ENCODE peak calls at places on chromosome 11, in eight cellular contexts. N is heart left ventricle, O is stomach, E is lower lobe of right lung, Z is neural progenitor cell, W is GM23248, F is lung, K is endodermal cell. I is an unnamed sample. For H3K9me3, H3K4me1 and H3K36me3, the result is how much of the 10 kb centered on the place peaks cover.

GRCh38 chr11:108871152-108871551 is 206.3 kb downstream of the DDX10 start:
- DNase-seq in N (peak), O (no peak), E (no peak), Z (peak), W (peak), F (no peak), K (peak), I (peak)

GRCh38 chr11:95241673-95242072 is 10.7 kb upstream of the SESN3 start:
- DNase-seq in N (no peak), O (no peak), E (no peak), Z (no peak), W (peak), F (no peak), K (no peak), I (no peak)

GRCh38 chr11:110434952-110435779 is 5.4 kb downstream of the FDX1 start:
- DNase-seq in N (no peak), O (peak), E (no peak), Z (no peak), W (peak), F (no peak), K (peak), I (no peak)

GRCh38 chr11:115784796-115785521 is 280.7 kb upstream of the CADM1 start:
- DNase-seq in N (peak), O (peak), E (no peak), Z (no peak), W (no peak), F (no peak), K (no peak), I (no peak)

GRCh38 chr11:86743223-86744118 is 56.9 kb upstream of the PRSS23 start:
- DNase-seq in N (no peak), O (peak), E (no peak), Z (no peak), W (peak), F (peak), K (no peak), I (no peak)

GRCh38 chr11:63610604-63611394 is 3.4 kb downstream of the PLAAT3 start:
- DNase-seq in N (peak), O (peak), E (no peak), Z (peak), W (no peak), F (no peak), K (peak), I (peak)

GRCh38 chr11:128190312-128190711 is 397.0 kb downstream of the ETS1 start:
- DNase-seq in N (no peak), O (no peak), E (no peak), Z (no peak), W (no peak), F (no peak), K (no peak), I (no peak)

GRCh38 chr11:12199231-12199948 is 89.0 kb downstream of the MICAL2 start:
- DNase-seq in N (no peak), O (no peak), E (peak), Z (no peak), W (no peak), F (no peak), K (no peak), I (no peak)

GRCh38 chr11:34263462-34264186 is 94.2 kb downstream of the ABTB2 start:
- DNase-seq in N (no peak), O (peak), E (peak), Z (no peak), W (peak), F (peak), K (peak), I (no peak)

GRCh38 chr11:79095424-79095823 is 345.4 kb downstream of the TENM4 start:
- DNase-seq in N (no peak), O (no peak), E (no peak), Z (no peak), W (no peak), F (no peak), K (no peak), I (no peak)

GRCh38 chr11:119880143-119880542 is 151.1 kb upstream of the NECTIN1 start:
- DNase-seq in N (no peak), O (peak), E (peak), Z (peak), W (no peak), F (no peak), K (peak), I (no peak)

GRCh38 chr11:77027275-77027674 is 6.9 kb upstream of the B3GNT6 start:
- DNase-seq in N (no peak), O (no peak), E (no peak), Z (no peak), W (peak), F (no peak), K (no peak), I (no peak)

GRCh38 chr11:43937434-43938411 is 4.7 kb upstream of the C11orf96 start:
- DNase-seq in N (no peak), O (no peak), E (no peak), Z (no peak), W (peak), F (no peak), K (no peak), I (no peak)

GRCh38 chr11:111193924-111194490 is 51.5 kb upstream of the POU2AF2 start:
- DNase-seq in N (no peak), O (no peak), E (no peak), Z (no peak), W (peak), F (no peak), K (no peak), I (no peak)

GRCh38 chr11:130131957-130132850 is 27.4 kb upstream of the ST14 start:
- DNase-seq in N (no peak), O (peak), E (no peak), Z (peak), W (peak), F (peak), K (peak), I (peak)

GRCh38 chr11:112889446-112889845 is 71.8 kb upstream of the NCAM1 start:
- DNase-seq in N (no peak), O (no peak), E (no peak), Z (no peak), W (no peak), F (no peak), K (no peak), I (no peak)

GRCh38 chr11:1153105-1153950 is 4.4 kb upstream of the MUC5AC start:
- DNase-seq in N (no peak), O (no peak), E (no peak), Z (no peak), W (peak), F (no peak), K (peak), I (no peak)

GRCh38 chr11:66888282-66888681 is 31.4 kb downstream of the LRFN4 start:
- DNase-seq in N (no peak), O (no peak), E (no peak), Z (no peak), W (no peak), F (no peak), K (no peak), I (no peak)

GRCh38 chr11:44008698-44009097 is 39.1 kb upstream of the ACCSL start:
- DNase-seq in N (peak), O (peak), E (no peak), Z (no peak), W (no peak), F (no peak), K (no peak), I (peak)

GRCh38 chr11:105553015-105553414 is 56.9 kb upstream of the GRIA4 start:
- DNase-seq in N (no peak), O (no peak), E (no peak), Z (no peak), W (no peak), F (no peak), K (no peak), I (no peak)

GRCh38 chr11:46666516-46666915 is 33.9 kb downstream of the ARHGAP1 start:
- DNase-seq in N (no peak), O (no peak), E (no peak), Z (no peak), W (no peak), F (no peak), K (no peak), I (no peak)

GRCh38 chr11:12003329-12003728 is 5.1 kb downstream of the DKK3 start:
- DNase-seq in N (no peak), O (no peak), E (no peak), Z (no peak), W (no peak), F (no peak), K (no peak), I (no peak)

GRCh38 chr11:111939836-111940604 is 2.9 kb downstream of the DIXDC1 start:
- DNase-seq in N (no peak), O (no peak), E (no peak), Z (no peak), W (peak), F (no peak), K (no peak), I (no peak)

DNA sequence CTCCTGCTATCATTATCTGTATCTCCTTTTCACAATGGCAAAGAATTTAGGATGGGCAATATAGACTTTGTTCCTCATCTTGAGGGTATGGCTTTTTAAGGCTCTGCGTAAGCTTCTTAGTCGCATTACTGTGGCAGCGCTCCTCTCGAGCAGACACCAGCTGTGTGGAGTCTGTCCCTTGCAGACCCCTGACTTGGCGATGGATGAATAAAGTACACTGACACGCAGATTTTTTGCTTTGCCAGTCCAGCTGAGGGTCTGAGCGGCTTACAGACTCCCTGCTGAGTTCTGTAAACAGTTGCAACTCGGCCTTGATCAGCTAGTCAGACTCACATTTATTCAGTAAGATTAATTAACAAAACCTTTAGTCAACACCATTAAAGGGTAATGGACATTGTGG is 390.0 kb upstream of the CNTN5 start:
- DNase-seq in N (no peak), O (no peak), E (no peak), Z (peak), W (no peak), F (no peak), K (peak), I (no peak)
- H3K9me3 ChIP-seq in N (under half), O (under half), E (under half), Z (under half), W (under half), F (under half), K (under half), I (under half)

DNA sequence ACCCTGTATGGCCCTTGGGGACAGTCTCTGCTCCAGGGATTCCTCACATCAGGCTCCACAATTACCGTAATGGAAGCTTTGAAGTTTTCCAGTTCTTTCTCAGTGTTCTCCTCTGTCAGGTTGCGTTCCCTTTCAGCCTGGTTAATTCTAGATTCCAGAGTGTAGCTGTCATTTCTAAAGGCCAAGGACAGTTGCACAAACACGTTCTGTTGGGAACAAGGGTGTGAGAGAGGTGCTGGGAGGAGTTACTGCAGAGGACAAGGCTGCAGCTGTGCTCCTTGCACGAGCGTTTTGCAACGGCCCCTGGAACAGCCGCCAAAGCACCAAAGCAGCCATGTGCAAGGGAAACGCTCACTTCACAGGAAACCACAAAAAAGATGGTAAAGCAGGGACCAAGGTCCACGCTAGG is 35.9 kb upstream of the LYVE1 start:
- DNase-seq in N (no peak), O (no peak), E (no peak), Z (no peak), W (peak), F (peak), K (no peak), I (no peak)
- H3K4me1 ChIP-seq in N (under half), O (under half), E (half or more), Z (under half), W (under half), F (under half), K (under half), I (under half)

GRCh38 chr11:65639623-65640482 is 2.0 kb downstream of the SIPA1 start:
- DNase-seq in N (peak), O (no peak), E (peak), Z (no peak), W (no peak), F (no peak), K (no peak), I (no peak)

GRCh38 chr11:65636108-65636809 is 1.6 kb upstream of the SIPA1 start:
- DNase-seq in N (no peak), O (no peak), E (no peak), Z (no peak), W (no peak), F (no peak), K (no peak), I (no peak)

GRCh38 chr11:65634905-65635731 is 2.8 kb upstream of the SIPA1 start:
- DNase-seq in N (no peak), O (no peak), E (no peak), Z (no peak), W (no peak), F (no peak), K (no peak), I (no peak)

GRCh38 chr11:65636810-65637557 is 917 bp upstream of the SIPA1 start:
- DNase-seq in N (no peak), O (no peak), E (no peak), Z (no peak), W (no peak), F (no peak), K (no peak), I (no peak)

GRCh38 chr11:65637794-65638317 is at the start of gene SIPA1:
- DNase-seq in N (peak), O (peak), E (peak), Z (peak), W (peak), F (peak), K (peak), I (peak)
- H3K36me3 ChIP-seq in N (under half), O (half or more), E (half or more), Z (under half), W (under half), F (under half), K (under half), I (under half)

GRCh38 chr11:16542353-16542752 is 186.0 kb upstream of the SOX6 start:
- DNase-seq in N (no peak), O (no peak), E (no peak), Z (no peak), W (no peak), F (no peak), K (no peak), I (no peak)
- H3K9me3 ChIP-seq in N (under half), O (under half), E (under half), Z (under half), W (under half), F (under half), K (under half), I (under half)

GRCh38 chr11:132579686-132580085 is 952.6 kb downstream of the OPCML start:
- DNase-seq in N (no peak), O (no peak), E (no peak), Z (no peak), W (no peak), F (no peak), K (no peak), I (no peak)

DNA sequence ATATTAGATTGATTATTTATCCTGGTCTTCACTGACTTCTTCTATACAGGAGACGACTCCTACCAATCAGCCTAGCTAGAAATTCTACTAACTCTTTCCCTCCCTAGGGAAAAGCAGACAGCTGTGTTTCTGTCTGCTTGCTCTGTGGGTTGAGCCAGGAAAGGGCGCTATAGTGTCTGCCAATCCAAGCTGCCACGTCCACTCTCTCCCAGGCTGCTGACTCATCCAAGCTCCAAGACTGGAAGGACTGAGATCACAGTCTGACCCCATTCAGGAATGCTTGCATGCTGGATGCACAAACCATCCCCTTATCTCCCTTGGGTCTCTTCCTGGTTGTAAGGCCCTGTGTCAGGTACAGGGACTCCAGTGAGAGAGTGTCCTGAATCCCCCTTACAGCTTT is 955.6 kb downstream of the OPCML start:
- DNase-seq in N (no peak), O (peak), E (no peak), Z (peak), W (peak), F (no peak), K (peak), I (no peak)
- H3K4me1 ChIP-seq in N (under half), O (under half), E (under half), Z (under half), W (under half), F (under half), K (under half), I (under half)

DNA sequence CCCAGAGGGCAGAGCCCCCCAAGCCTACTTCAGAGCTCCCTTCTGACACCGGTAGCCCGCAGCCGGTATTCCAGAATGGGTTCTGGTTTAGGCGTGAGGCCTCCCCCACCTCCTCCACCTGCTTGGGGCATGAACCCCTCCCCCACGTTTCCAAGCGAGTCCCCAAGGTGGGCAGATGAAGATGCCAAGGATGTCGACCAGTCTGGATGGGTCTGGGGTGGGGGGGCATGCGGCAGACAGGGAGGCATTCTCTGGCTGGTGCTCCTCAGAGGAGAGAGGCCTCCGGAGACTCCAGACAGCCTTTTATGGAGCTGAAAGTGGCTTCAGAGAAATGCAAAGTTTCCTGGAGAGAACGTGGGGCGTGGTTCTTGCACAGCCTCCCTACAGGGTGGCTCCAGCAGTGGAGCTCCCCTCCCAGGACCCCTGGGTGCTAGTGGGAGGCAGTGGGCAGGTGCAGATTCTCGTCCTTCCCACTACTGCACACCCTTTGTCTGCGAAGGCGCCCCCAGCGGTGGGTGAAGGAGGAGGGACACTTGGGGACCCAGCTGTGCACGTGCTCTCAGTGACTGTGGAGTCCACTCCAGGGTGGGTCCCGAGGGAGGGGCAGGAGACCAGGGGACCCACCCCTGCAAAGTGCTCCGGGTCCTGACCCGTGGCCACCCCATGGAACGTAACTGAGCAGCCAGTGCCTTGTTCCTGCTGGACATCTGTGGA is 4.2 kb downstream of the CCND1 start:
- DNase-seq in N (no peak), O (no peak), E (no peak), Z (no peak), W (peak), F (no peak), K (peak), I (no peak)
- H3K36me3 ChIP-seq in N (under half), O (under half), E (under half), Z (under half), W (half or more), F (under half), K (under half), I (under half)

DNA sequence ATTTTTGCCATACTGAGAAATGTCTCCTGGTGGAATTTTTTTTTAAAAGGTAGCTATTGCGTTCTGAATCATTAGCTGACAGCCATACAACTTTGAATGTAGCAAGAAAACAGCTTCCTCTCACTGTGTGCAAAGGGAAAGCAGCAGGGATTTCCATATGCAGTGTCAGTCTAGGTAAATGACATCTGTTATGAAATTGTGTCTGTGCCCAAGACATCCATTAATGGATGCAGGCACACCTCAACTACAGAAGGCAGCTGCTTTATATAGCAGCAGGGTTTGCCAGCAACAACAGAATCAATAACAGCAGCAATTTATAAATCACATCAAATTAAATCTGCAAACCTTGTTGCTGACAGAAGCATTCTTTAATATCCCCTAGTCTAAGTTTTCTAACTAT is 745.2 kb upstream of the RAG2 start:
- DNase-seq in N (no peak), O (no peak), E (no peak), Z (no peak), W (no peak), F (no peak), K (no peak), I (no peak)
- H3K9me3 ChIP-seq in N (under half), O (under half), E (under half), Z (under half), W (under half), F (under half), K (under half), I (under half)

GRCh38 chr11:8809605-8810272 is 101.2 kb upstream of the AKIP1 start:
- DNase-seq in N (no peak), O (no peak), E (no peak), Z (peak), W (peak), F (no peak), K (peak), I (no peak)

GRCh38 chr11:8806974-8807373 is 104.0 kb upstream of the AKIP1 start:
- DNase-seq in N (no peak), O (no peak), E (no peak), Z (no peak), W (no peak), F (no peak), K (peak), I (no peak)

GRCh38 chr11:8809185-8809584 is 101.8 kb upstream of the AKIP1 start:
- DNase-seq in N (no peak), O (no peak), E (no peak), Z (no peak), W (peak), F (no peak), K (no peak), I (no peak)

GRCh38 chr11:8808226-8808585 is 102.8 kb upstream of the AKIP1 start:
- DNase-seq in N (no peak), O (no peak), E (no peak), Z (no peak), W (no peak), F (no peak), K (peak), I (no peak)

DNA sequence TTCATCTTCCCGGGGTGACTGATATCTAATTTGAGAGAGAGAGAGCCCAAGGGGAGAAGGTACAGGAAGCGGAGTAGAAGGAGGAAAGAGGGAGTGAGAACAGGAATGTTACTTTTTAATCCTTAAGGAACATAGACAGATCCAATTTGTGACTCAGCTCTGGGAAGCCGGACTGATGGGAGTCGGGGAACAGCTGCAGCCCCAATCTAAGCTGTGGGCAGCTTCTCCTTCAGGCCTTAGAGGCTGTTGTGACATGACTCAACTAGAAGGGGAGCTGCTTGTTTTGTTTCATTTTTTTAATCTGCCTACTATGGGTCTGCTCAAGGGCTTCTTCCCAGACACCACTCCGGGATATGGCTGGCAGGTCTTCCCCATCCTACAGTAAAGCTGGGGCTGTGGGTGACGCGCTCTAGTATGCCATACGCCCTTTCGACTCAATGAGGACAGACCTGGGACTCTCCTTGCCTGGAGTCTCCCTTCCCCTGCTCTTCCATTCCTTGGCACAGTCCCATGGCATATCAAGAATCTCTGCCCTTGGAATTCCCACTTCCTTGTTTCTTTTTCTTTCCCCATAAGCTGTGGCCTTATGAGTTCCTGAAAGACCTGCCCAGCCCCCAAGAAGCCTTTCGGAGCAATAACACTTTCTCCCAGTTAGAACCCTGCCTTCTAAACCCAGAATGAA is 103.3 kb upstream of the AKIP1 start:
- DNase-seq in N (peak), O (peak), E (no peak), Z (no peak), W (peak), F (no peak), K (no peak), I (no peak)
- H3K4me1 ChIP-seq in N (half or more), O (half or more), E (half or more), Z (under half), W (under half), F (under half), K (under half), I (under half)

GRCh38 chr11:117384045-117384444 is 56.4 kb downstream of the CEP164 start:
- DNase-seq in N (no peak), O (no peak), E (no peak), Z (no peak), W (peak), F (no peak), K (no peak), I (no peak)
- H3K36me3 ChIP-seq in N (under half), O (half or more), E (half or more), Z (under half), W (under half), F (under half), K (half or more), I (under half)